ENCODE peak calls at places on chromosomes 7 and 10, in four cellular contexts. One of them, this sample, is unnamed.

GRCh38 chr10:104809288-104810090 is 168.4 kb downstream of the SORCS3 start:
- DNase-seq in NCI-H82: no peak
- DNase-seq in activated naive CD8-positive, alpha-beta T cell treated with anti-CD3 and anti-CD28 coated beads, Interleukin-2, amount 50 U/mL, for 24 hours: no peak
- DNase-seq in B cell: no peak
- DNase-seq in this sample: peak

GRCh38 chr7:15370441-15370840 is 191.4 kb downstream of the AGMO start:
- DNase-seq in NCI-H82: no peak
- DNase-seq in activated naive CD8-positive, alpha-beta T cell treated with anti-CD3 and anti-CD28 coated beads, Interleukin-2, amount 50 U/mL, for 24 hours: no peak
- DNase-seq in B cell: no peak
- DNase-seq in this sample: no peak

GRCh38 chr7:18421297-18422004 is 74.1 kb upstream of the HDAC9 start:
- DNase-seq in NCI-H82: peak
- DNase-seq in activated naive CD8-positive, alpha-beta T cell treated with anti-CD3 and anti-CD28 coated beads, Interleukin-2, amount 50 U/mL, for 24 hours: no peak
- DNase-seq in B cell: peak
- DNase-seq in this sample: no peak

GRCh38 chr10:97534746-97535367 is 36.1 kb downstream of the UBTD1 start:
- DNase-seq in NCI-H82: peak
- DNase-seq in activated naive CD8-positive, alpha-beta T cell treated with anti-CD3 and anti-CD28 coated beads, Interleukin-2, amount 50 U/mL, for 24 hours: peak
- DNase-seq in B cell: no peak
- DNase-seq in this sample: peak

GRCh38 chr7:1537631-1538412 is 7.3 kb downstream of the MAFK start:
- DNase-seq in NCI-H82: no peak
- DNase-seq in activated naive CD8-positive, alpha-beta T cell treated with anti-CD3 and anti-CD28 coated beads, Interleukin-2, amount 50 U/mL, for 24 hours: no peak
- DNase-seq in B cell: peak
- DNase-seq in this sample: no peak

GRCh38 chr7:103447073-103447960 is 1.3 kb upstream of the SLC26A5 start:
- DNase-seq in NCI-H82: peak
- DNase-seq in activated naive CD8-positive, alpha-beta T cell treated with anti-CD3 and anti-CD28 coated beads, Interleukin-2, amount 50 U/mL, for 24 hours: peak
- DNase-seq in B cell: peak
- DNase-seq in this sample: peak

GRCh38 chr7:36513393-36513792 is 123.7 kb downstream of the ANLN start:
- DNase-seq in NCI-H82: no peak
- DNase-seq in activated naive CD8-positive, alpha-beta T cell treated with anti-CD3 and anti-CD28 coated beads, Interleukin-2, amount 50 U/mL, for 24 hours: no peak
- DNase-seq in B cell: no peak
- DNase-seq in this sample: no peak

GRCh38 chr7:23196306-23196705 is 14.5 kb downstream of the NUP42 start:
- DNase-seq in NCI-H82: no peak
- DNase-seq in activated naive CD8-positive, alpha-beta T cell treated with anti-CD3 and anti-CD28 coated beads, Interleukin-2, amount 50 U/mL, for 24 hours: no peak
- DNase-seq in B cell: no peak
- DNase-seq in this sample: no peak

GRCh38 chr7:7719235-7719634 is 828 bp upstream of the RPA3 start:
- DNase-seq in NCI-H82: peak
- DNase-seq in activated naive CD8-positive, alpha-beta T cell treated with anti-CD3 and anti-CD28 coated beads, Interleukin-2, amount 50 U/mL, for 24 hours: peak
- DNase-seq in B cell: no peak
- DNase-seq in this sample: no peak

GRCh38 chr7:127798769-127799372 is 146.9 kb downstream of the SND1 start:
- DNase-seq in NCI-H82: peak
- DNase-seq in activated naive CD8-positive, alpha-beta T cell treated with anti-CD3 and anti-CD28 coated beads, Interleukin-2, amount 50 U/mL, for 24 hours: no peak
- DNase-seq in B cell: no peak
- DNase-seq in this sample: no peak

GRCh38 chr7:38330861-38331709 is 57.6 kb upstream of the TARP start:
- DNase-seq in NCI-H82: peak
- DNase-seq in activated naive CD8-positive, alpha-beta T cell treated with anti-CD3 and anti-CD28 coated beads, Interleukin-2, amount 50 U/mL, for 24 hours: peak
- DNase-seq in B cell: no peak
- DNase-seq in this sample: no peak

GRCh38 chr10:37685741-37686683 is 171.4 kb downstream of the ZNF248 start:
- DNase-seq in NCI-H82: no peak
- DNase-seq in activated naive CD8-positive, alpha-beta T cell treated with anti-CD3 and anti-CD28 coated beads, Interleukin-2, amount 50 U/mL, for 24 hours: no peak
- DNase-seq in B cell: no peak
- DNase-seq in this sample: no peak

GRCh38 chr7:16587785-16588184 is 57.8 kb downstream of the ANKMY2 start:
- DNase-seq in NCI-H82: peak
- DNase-seq in activated naive CD8-positive, alpha-beta T cell treated with anti-CD3 and anti-CD28 coated beads, Interleukin-2, amount 50 U/mL, for 24 hours: no peak
- DNase-seq in B cell: no peak
- DNase-seq in this sample: no peak

GRCh38 chr10:132961-133898 is 2.0 kb upstream of the ZMYND11 start:
- DNase-seq in NCI-H82: no peak
- DNase-seq in activated naive CD8-positive, alpha-beta T cell treated with anti-CD3 and anti-CD28 coated beads, Interleukin-2, amount 50 U/mL, for 24 hours: no peak
- DNase-seq in B cell: no peak
- DNase-seq in this sample: no peak

GRCh38 chr10:31940839-31941653 is 12.4 kb upstream of the ARHGAP12 start:
- DNase-seq in NCI-H82: no peak
- DNase-seq in activated naive CD8-positive, alpha-beta T cell treated with anti-CD3 and anti-CD28 coated beads, Interleukin-2, amount 50 U/mL, for 24 hours: no peak
- DNase-seq in B cell: no peak
- DNase-seq in this sample: no peak

GRCh38 chr10:42637648-42638052 is 720 bp downstream of the ZNF33B start:
- DNase-seq in NCI-H82: no peak
- DNase-seq in activated naive CD8-positive, alpha-beta T cell treated with anti-CD3 and anti-CD28 coated beads, Interleukin-2, amount 50 U/mL, for 24 hours: no peak
- DNase-seq in B cell: no peak
- DNase-seq in this sample: no peak

GRCh38 chr10:14541379-14541778 is 210.7 kb upstream of the FRMD4A start:
- DNase-seq in NCI-H82: no peak
- DNase-seq in activated naive CD8-positive, alpha-beta T cell treated with anti-CD3 and anti-CD28 coated beads, Interleukin-2, amount 50 U/mL, for 24 hours: no peak
- DNase-seq in B cell: no peak
- DNase-seq in this sample: no peak

GRCh38 chr10:104479906-104480579 is 126.4 kb downstream of the CFAP58 start:
- DNase-seq in NCI-H82: no peak
- DNase-seq in activated naive CD8-positive, alpha-beta T cell treated with anti-CD3 and anti-CD28 coated beads, Interleukin-2, amount 50 U/mL, for 24 hours: no peak
- DNase-seq in B cell: no peak
- DNase-seq in this sample: no peak

GRCh38 chr10:98528785-98529183 is 82.0 kb upstream of the HPS1 start:
- DNase-seq in NCI-H82: no peak
- DNase-seq in activated naive CD8-positive, alpha-beta T cell treated with anti-CD3 and anti-CD28 coated beads, Interleukin-2, amount 50 U/mL, for 24 hours: no peak
- DNase-seq in B cell: no peak
- DNase-seq in this sample: no peak

GRCh38 chr10:85100495-85100894 is 772.1 kb downstream of the CCSER2 start:
- DNase-seq in NCI-H82: no peak
- DNase-seq in activated naive CD8-positive, alpha-beta T cell treated with anti-CD3 and anti-CD28 coated beads, Interleukin-2, amount 50 U/mL, for 24 hours: no peak
- DNase-seq in B cell: no peak
- DNase-seq in this sample: no peak

GRCh38 chr7:50216626-50217025 is 87.9 kb upstream of the IKZF1 start:
- DNase-seq in NCI-H82: no peak
- DNase-seq in activated naive CD8-positive, alpha-beta T cell treated with anti-CD3 and anti-CD28 coated beads, Interleukin-2, amount 50 U/mL, for 24 hours: no peak
- DNase-seq in B cell: no peak
- DNase-seq in this sample: no peak

GRCh38 chr7:31017748-31018120 is 34.4 kb upstream of the ADCYAP1R1 start:
- DNase-seq in NCI-H82: no peak
- DNase-seq in activated naive CD8-positive, alpha-beta T cell treated with anti-CD3 and anti-CD28 coated beads, Interleukin-2, amount 50 U/mL, for 24 hours: no peak
- DNase-seq in B cell: no peak
- DNase-seq in this sample: no peak

GRCh38 chr10:103333934-103334520 is 16.9 kb downstream of the PCGF6 start:
- DNase-seq in NCI-H82: peak
- DNase-seq in activated naive CD8-positive, alpha-beta T cell treated with anti-CD3 and anti-CD28 coated beads, Interleukin-2, amount 50 U/mL, for 24 hours: no peak
- DNase-seq in B cell: peak
- DNase-seq in this sample: peak

GRCh38 chr7:119935418-119936025 is 337.5 kb upstream of the KCND2 start:
- DNase-seq in NCI-H82: peak
- DNase-seq in activated naive CD8-positive, alpha-beta T cell treated with anti-CD3 and anti-CD28 coated beads, Interleukin-2, amount 50 U/mL, for 24 hours: no peak
- DNase-seq in B cell: no peak
- DNase-seq in this sample: no peak

GRCh38 chr7:1539346-1540321 is 9.1 kb downstream of the MAFK start:
- DNase-seq in NCI-H82: no peak
- DNase-seq in activated naive CD8-positive, alpha-beta T cell treated with anti-CD3 and anti-CD28 coated beads, Interleukin-2, amount 50 U/mL, for 24 hours: no peak
- DNase-seq in B cell: no peak
- DNase-seq in this sample: no peak

GRCh38 chr7:140685407-140686087 is 11.0 kb upstream of the NDUFB2 start:
- DNase-seq in NCI-H82: no peak
- DNase-seq in activated naive CD8-positive, alpha-beta T cell treated with anti-CD3 and anti-CD28 coated beads, Interleukin-2, amount 50 U/mL, for 24 hours: no peak
- DNase-seq in B cell: no peak
- DNase-seq in this sample: no peak

GRCh38 chr7:13282377-13282980 is 595.0 kb downstream of the ARL4A start:
- DNase-seq in NCI-H82: peak
- DNase-seq in activated naive CD8-positive, alpha-beta T cell treated with anti-CD3 and anti-CD28 coated beads, Interleukin-2, amount 50 U/mL, for 24 hours: no peak
- DNase-seq in B cell: no peak
- DNase-seq in this sample: no peak

GRCh38 chr7:88254721-88255120 is 34.9 kb upstream of the SRI start:
- DNase-seq in NCI-H82: no peak
- DNase-seq in activated naive CD8-positive, alpha-beta T cell treated with anti-CD3 and anti-CD28 coated beads, Interleukin-2, amount 50 U/mL, for 24 hours: no peak
- DNase-seq in B cell: no peak
- DNase-seq in this sample: no peak

GRCh38 chr10:120426306-120426705 is 30.7 kb upstream of the PLPP4 start:
- DNase-seq in NCI-H82: no peak
- DNase-seq in activated naive CD8-positive, alpha-beta T cell treated with anti-CD3 and anti-CD28 coated beads, Interleukin-2, amount 50 U/mL, for 24 hours: no peak
- DNase-seq in B cell: no peak
- DNase-seq in this sample: no peak

GRCh38 chr10:72319416-72320254 is 35.1 kb downstream of the DNAJB12 start:
- DNase-seq in NCI-H82: peak
- DNase-seq in activated naive CD8-positive, alpha-beta T cell treated with anti-CD3 and anti-CD28 coated beads, Interleukin-2, amount 50 U/mL, for 24 hours: peak
- DNase-seq in B cell: peak
- DNase-seq in this sample: peak

GRCh38 chr7:7443951-7444350 is 91.7 kb downstream of the COL28A1 start:
- DNase-seq in NCI-H82: no peak
- DNase-seq in activated naive CD8-positive, alpha-beta T cell treated with anti-CD3 and anti-CD28 coated beads, Interleukin-2, amount 50 U/mL, for 24 hours: no peak
- DNase-seq in B cell: no peak
- DNase-seq in this sample: no peak

GRCh38 chr10:110808619-110809018 is 63.1 kb upstream of the PDCD4 start:
- DNase-seq in NCI-H82: no peak
- DNase-seq in activated naive CD8-positive, alpha-beta T cell treated with anti-CD3 and anti-CD28 coated beads, Interleukin-2, amount 50 U/mL, for 24 hours: no peak
- DNase-seq in B cell: no peak
- DNase-seq in this sample: no peak

GRCh38 chr7:133481676-133482075 is 228.8 kb downstream of the EXOC4 start:
- DNase-seq in NCI-H82: no peak
- DNase-seq in activated naive CD8-positive, alpha-beta T cell treated with anti-CD3 and anti-CD28 coated beads, Interleukin-2, amount 50 U/mL, for 24 hours: no peak
- DNase-seq in B cell: no peak
- DNase-seq in this sample: no peak

GRCh38 chr10:95454940-95455339 is 106.2 kb downstream of the SORBS1 start:
- DNase-seq in NCI-H82: no peak
- DNase-seq in activated naive CD8-positive, alpha-beta T cell treated with anti-CD3 and anti-CD28 coated beads, Interleukin-2, amount 50 U/mL, for 24 hours: no peak
- DNase-seq in B cell: no peak
- DNase-seq in this sample: no peak

GRCh38 chr7:72493850-72494661 is 81.9 kb upstream of the CALN1 start:
- DNase-seq in NCI-H82: peak
- DNase-seq in activated naive CD8-positive, alpha-beta T cell treated with anti-CD3 and anti-CD28 coated beads, Interleukin-2, amount 50 U/mL, for 24 hours: peak
- DNase-seq in B cell: peak
- DNase-seq in this sample: peak